ENCODE peak calls at places on chromosomes 13 and 19, in four cellular contexts. U is mesendoderm, J is tibial nerve, D is psoas muscle. V is an unnamed sample.

GRCh38 chr13:39552233-39552632 is 50.8 kb downstream of the LHFPL6 start:
- DNase-seq in U (no peak), J (no peak), D (no peak), V (no peak)

GRCh38 chr19:40640744-40641143 is 39.6 kb downstream of the LTBP4 start:
- DNase-seq in U (no peak), J (no peak), D (no peak), V (no peak)

GRCh38 chr13:108645376-108645775 is 16.0 kb downstream of the MYO16 start:
- DNase-seq in U (no peak), J (no peak), D (no peak), V (no peak)

GRCh38 chr13:100619940-100620339 is 31.4 kb upstream of the GGACT start:
- DNase-seq in U (no peak), J (no peak), D (no peak), V (no peak)

GRCh38 chr13:35848316-35848715 is 282.9 kb downstream of the DCLK1 start:
- DNase-seq in U (no peak), J (no peak), D (no peak), V (no peak)

GRCh38 chr13:114067886-114068722 is 64.3 kb downstream of the RASA3 start:
- DNase-seq in U (no peak), J (peak; percentile 12), D (peak; percentile 46), V (no peak)

GRCh38 chr13:48626077-48626449 is 27.7 kb upstream of the CYSLTR2 start:
- DNase-seq in U (no peak), J (no peak), D (no peak), V (no peak)

GRCh38 chr13:107322228-107322627 is 754.3 kb upstream of the ARGLU1 start:
- DNase-seq in U (no peak), J (no peak), D (no peak), V (no peak)

GRCh38 chr13:22423261-22423660 is 752.4 kb downstream of the FGF9 start:
- DNase-seq in U (no peak), J (no peak), D (no peak), V (no peak)

GRCh38 chr19:2733930-2734588 is 5.8 kb downstream of the SLC39A3 start:
- DNase-seq in U (no peak), J (no peak), D (peak; percentile 34), V (no peak)

GRCh38 chr13:87827479-87827878 is 156.3 kb downstream of the SLITRK5 start:
- DNase-seq in U (no peak), J (no peak), D (no peak), V (peak; percentile 48)

GRCh38 chr13:32107474-32107873 is 75.9 kb downstream of the FRY start:
- DNase-seq in U (no peak), J (no peak), D (no peak), V (no peak)

GRCh38 chr19:3224346-3225325 is at the start of gene CELF5:
- DNase-seq in U (peak; percentile 44), J (no peak), D (no peak), V (peak; percentile 73)

GRCh38 chr19:55454787-55455243 is 6.6 kb downstream of the ISOC2 start:
- DNase-seq in U (peak; percentile 72), J (no peak), D (no peak), V (peak; percentile 60)

GRCh38 chr13:74287672-74288169 is 153.5 kb upstream of the KLF12 start:
- DNase-seq in U (peak; percentile 92), J (peak; percentile 50), D (peak; percentile 77), V (peak; percentile 86)

GRCh38 chr13:100176781-100177389 is 88.0 kb downstream of the PCCA start:
- DNase-seq in U (no peak), J (no peak), D (no peak), V (peak; percentile 79)

GRCh38 chr13:31199849-31200635 is at the start of gene B3GLCT:
- DNase-seq in U (peak; percentile 85), J (peak; percentile 51), D (peak; percentile 88), V (peak; percentile 86)

GRCh38 chr19:54312436-54313362 is at the start of gene LILRA5:
- DNase-seq in U (no peak), J (no peak), D (peak; percentile 62), V (no peak)

GRCh38 chr13:65378943-65379519 is 1851.1 kb downstream of the PCDH9 start:
- DNase-seq in U (peak; percentile 58), J (no peak), D (no peak), V (peak; percentile 11)

GRCh38 chr13:113584205-113584869 is at the start of gene TFDP1:
- DNase-seq in U (peak; percentile 95), J (no peak), D (peak; percentile 79), V (peak; percentile 97)

GRCh38 chr13:91056746-91057145 is 290.7 kb upstream of the MIR17HG start:
- DNase-seq in U (no peak), J (no peak), D (no peak), V (no peak)

GRCh38 chr19:13849991-13850909 is 26.7 kb upstream of the NANOS3 start:
- DNase-seq in U (peak; percentile 88), J (peak; percentile 77), D (peak; percentile 93), V (peak; percentile 86)

GRCh38 chr13:26529441-26529840 is 28.0 kb upstream of the WASF3 start:
- DNase-seq in U (peak; percentile 71), J (no peak), D (no peak), V (peak; percentile 74)

GRCh38 chr13:80047406-80047805 is 293.5 kb downstream of the SPRY2 start:
- DNase-seq in U (no peak), J (no peak), D (no peak), V (no peak)

GRCh38 chr13:80048802-80049201 is 292.1 kb downstream of the SPRY2 start:
- DNase-seq in U (peak; percentile 65), J (peak; percentile 70), D (peak; percentile 88), V (peak; percentile 98)

GRCh38 chr13:80052286-80052685 is 288.6 kb downstream of the SPRY2 start:
- DNase-seq in U (no peak), J (no peak), D (no peak), V (no peak)

GRCh38 chr13:80050252-80050651 is 290.7 kb downstream of the SPRY2 start:
- DNase-seq in U (no peak), J (no peak), D (no peak), V (no peak)

DNA sequence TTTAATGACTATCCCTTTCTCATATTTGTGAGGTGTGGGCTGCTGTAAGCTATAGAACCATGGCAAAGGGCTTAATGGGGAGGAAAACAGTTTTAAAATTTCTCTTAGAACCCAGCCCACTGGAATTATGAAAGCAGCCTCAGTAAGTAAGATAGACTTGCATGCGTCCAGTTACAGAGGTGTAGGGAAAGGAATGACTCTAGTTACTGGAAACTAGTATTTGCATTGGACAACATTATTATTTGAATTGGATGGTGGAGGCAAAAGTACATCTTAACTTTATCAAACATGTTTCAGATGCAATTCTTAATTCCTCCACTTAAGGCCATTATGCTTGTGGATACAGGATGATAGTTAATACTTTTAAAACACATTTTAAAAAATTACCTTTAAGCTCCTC is 292.9 kb downstream of the SPRY2 start:
- DNase-seq in U (no peak), J (no peak), D (no peak), V (no peak)
- H3K27ac ChIP-seq in U (no peak overlapping the region), J (no peak overlapping the region), D (no peak overlapping the region), V (no peak overlapping the region)

GRCh38 chr19:45902651-45903625 is 525 bp upstream of the MYPOP start:
- DNase-seq in U (peak; percentile 98), J (peak; percentile 91), D (peak; percentile 100), V (peak; percentile 98)

GRCh38 chr19:45899919-45900589 is 2.4 kb downstream of the MYPOP start:
- DNase-seq in U (no peak), J (no peak), D (no peak), V (no peak)

GRCh38 chr19:45900661-45901431 is 1.6 kb downstream of the MYPOP start:
- DNase-seq in U (peak; percentile 53), J (no peak), D (no peak), V (no peak)

GRCh38 chr19:45901432-45901903 is 945 bp downstream of the MYPOP start:
- DNase-seq in U (peak; percentile 29), J (no peak), D (no peak), V (peak; percentile 65)

DNA sequence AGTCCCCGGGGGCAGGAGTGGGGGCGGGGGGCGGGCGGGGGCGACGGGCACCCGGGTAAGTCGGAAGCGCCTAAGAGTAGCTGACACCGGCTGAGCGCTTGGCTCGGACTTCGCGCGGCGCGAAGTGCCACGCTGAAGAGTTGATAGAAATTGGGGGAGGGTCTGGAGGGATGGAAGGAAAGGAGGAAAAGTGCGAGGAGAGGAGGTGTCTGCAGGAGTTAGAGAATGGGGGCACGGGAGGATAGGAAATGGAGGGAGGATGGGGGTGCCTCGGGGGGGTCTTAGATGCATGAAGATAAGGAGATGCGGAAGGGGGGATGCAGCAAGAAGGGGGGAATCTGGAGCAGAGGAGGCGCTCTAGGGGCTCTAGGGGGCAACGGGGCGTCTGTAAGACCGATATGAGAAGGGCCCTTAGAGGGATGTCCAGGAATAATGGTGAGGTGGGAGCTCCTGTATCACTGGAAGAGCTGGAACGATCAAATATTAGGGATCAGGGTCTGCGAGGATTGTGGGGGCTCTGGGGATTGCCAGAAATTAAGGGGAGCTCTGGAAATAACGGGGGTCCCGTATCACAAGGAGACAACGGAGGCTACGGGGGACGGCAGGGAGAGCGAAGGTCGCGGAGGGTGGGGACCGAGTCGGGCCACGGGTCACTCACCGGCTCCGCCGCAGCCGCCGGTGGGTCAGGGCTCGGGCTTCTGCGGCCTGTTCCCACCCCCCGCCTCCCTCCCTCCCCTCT is at the start of gene MYPOP:
- DNase-seq in U (peak; percentile 39), J (no peak), D (no peak), V (peak; percentile 35)
- H3K27ac ChIP-seq in U (peak within 1 kb of the TSS; percentile 74), J (peak within 1 kb of the TSS; percentile 55), D (peak within 1 kb of the TSS; percentile 74), V (peak within 1 kb of the TSS; percentile 58)

GRCh38 chr19:33410915-33411401 is 37.4 kb downstream of the CEBPG start:
- DNase-seq in U (no peak), J (no peak), D (no peak), V (no peak)
- H3K27ac ChIP-seq in U (no peak overlapping the region), J (no peak overlapping the region), D (no peak overlapping the region), V (no peak overlapping the region)

DNA sequence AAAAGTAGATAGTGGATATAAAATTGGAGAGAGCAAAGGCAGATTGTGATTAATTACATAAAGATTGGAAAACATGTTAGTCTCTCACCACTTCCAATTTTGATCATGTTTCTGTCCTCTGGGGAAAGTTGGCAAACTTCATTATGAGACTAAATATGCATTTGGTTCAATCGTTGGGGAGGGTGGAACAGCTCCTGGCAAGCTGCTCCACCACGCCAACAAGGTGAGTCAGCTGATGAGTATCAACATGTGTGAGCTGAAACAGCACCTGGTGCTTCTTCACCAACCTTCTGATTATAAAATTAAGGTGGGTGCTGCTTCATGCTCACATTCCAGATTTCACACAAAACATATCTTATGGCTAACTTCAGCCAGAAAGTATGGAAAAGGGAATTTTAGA is 1784.6 kb downstream of the SLITRK5 start:
- DNase-seq in U (no peak), J (no peak), D (no peak), V (no peak)
- H3K27ac ChIP-seq in U (no peak overlapping the region), J (no peak overlapping the region), D (no peak overlapping the region), V (no peak overlapping the region)

DNA sequence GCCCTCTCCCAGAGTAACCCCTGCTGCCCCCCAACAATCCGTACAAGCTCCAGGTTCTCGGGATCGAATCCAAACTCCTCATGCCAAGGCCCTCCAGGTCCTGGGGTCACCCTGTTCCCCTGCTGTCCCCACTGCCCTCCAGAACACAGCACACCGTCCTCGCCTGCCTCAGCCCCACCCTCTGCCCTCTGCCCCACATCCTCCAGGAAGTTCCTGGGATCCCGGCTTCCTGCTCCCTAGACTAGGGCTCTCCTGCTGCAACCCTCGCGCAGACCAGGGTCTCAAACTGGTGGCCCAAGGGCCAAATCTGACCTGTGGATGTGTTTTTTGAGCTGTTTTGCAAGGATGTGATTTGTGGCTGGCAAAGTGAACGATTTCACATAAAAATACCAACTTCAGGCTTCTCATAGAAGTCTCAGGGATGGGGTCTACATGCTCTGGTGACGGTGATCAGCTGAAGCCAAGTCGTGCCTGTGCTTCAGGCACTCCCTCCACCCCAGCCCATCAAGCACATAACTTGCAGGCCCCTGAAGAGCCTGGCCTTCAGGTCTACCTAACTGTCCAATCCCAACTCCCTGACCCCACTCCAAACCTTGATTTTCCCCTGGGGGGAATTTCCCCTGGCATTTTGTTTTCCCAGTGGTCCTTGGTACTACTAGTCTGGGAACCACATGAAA is 1.8 kb downstream of the RABAC1 start:
- DNase-seq in U (no peak), J (no peak), D (no peak), V (no peak)
- H3K27ac ChIP-seq in U (no peak overlapping the region), J (no peak overlapping the region), D (peak overlapping the region; percentile 78), V (no peak overlapping the region)

GRCh38 chr13:98324105-98324504 is 147.0 kb upstream of the RNF113B start:
- DNase-seq in U (no peak), J (no peak), D (no peak), V (no peak)
- H3K27ac ChIP-seq in U (no peak overlapping the region), J (no peak overlapping the region), D (no peak overlapping the region), V (no peak overlapping the region)